ENCODE peak calls at places on chromosomes 6 and 20, in nine cellular contexts. R is GM06990; Y is activated CD4-positive, alpha-beta T cell treated with anti-CD3 and anti-CD28 coated beads, Interleukin-2, amount 50 U/mL, for 24 hours; U is HEK293T; E is SK-MEL-5; M is mammary epithelial cell; G is kidney tubule cell; A is activated naive CD4-positive, alpha-beta T cell treated with anti-CD3 and anti-CD28 coated beads, Interleukin-2, amount 50 U/mL, for 16 hours; F is anterior cingulate cortex. X is an unnamed sample.

GRCh38 chr6:83183082-83183828 is 9.8 kb downstream of the PGM3 start:
- DNase-seq in F (no peak), E (peak), M (peak), Y (no peak), G (peak), A (no peak), R (no peak), U (no peak), X (peak)

GRCh38 chr20:35271073-35271882 is 6.6 kb downstream of the MMP24OS start:
- DNase-seq in E (no peak), F (no peak), U (no peak), M (no peak), A (no peak), R (no peak), G (peak), Y (no peak), X (no peak)

GRCh38 chr20:25058051-25058796 is at the start of gene ACSS1:
- DNase-seq in F (peak), Y (peak), R (peak), M (peak), G (peak), E (peak), A (peak), U (peak), X (no peak)

GRCh38 chr20:57964011-57964862 is 254.4 kb upstream of the PMEPA1 start:
- DNase-seq in Y (no peak), U (no peak), F (peak), E (no peak), A (no peak), R (no peak), M (peak), G (no peak), X (no peak)

GRCh38 chr6:140346461-140346860 is 972.0 kb upstream of the CITED2 start:
- DNase-seq in G (peak), M (no peak), E (no peak), F (no peak), R (no peak), U (no peak), A (no peak), Y (no peak), X (no peak)

GRCh38 chr6:134363323-134364039 is 45.6 kb upstream of the SGK1 start:
- DNase-seq in M (peak), A (no peak), Y (no peak), E (peak), U (no peak), F (no peak), R (no peak), G (peak), X (peak)

GRCh38 chr6:120405947-120406346 is 928.3 kb downstream of the TBC1D32 start:
- DNase-seq in E (peak), Y (no peak), U (peak), R (no peak), G (no peak), M (no peak), A (no peak), F (no peak), X (peak)

GRCh38 chr6:53066874-53067273 is 1.7 kb downstream of the FBXO9 start:
- DNase-seq in U (no peak), G (no peak), F (no peak), M (no peak), Y (no peak), E (no peak), A (no peak), R (no peak), X (no peak)

GRCh38 chr6:69827491-69827890 is 30.7 kb upstream of the LMBRD1 start:
- DNase-seq in U (no peak), F (no peak), R (no peak), Y (no peak), M (peak), G (peak), E (no peak), A (no peak), X (peak)

GRCh38 chr6:9516207-9516606 is 898.7 kb downstream of the TFAP2A start:
- DNase-seq in U (peak), M (peak), E (peak), G (peak), Y (no peak), F (no peak), A (no peak), R (no peak), X (peak)

GRCh38 chr20:1005452-1006027 is 3.4 kb upstream of the RSPO4 start:
- DNase-seq in F (no peak), G (peak), Y (peak), E (peak), R (no peak), M (peak), A (no peak), U (peak), X (peak)

GRCh38 chr20:5913166-5913565 is 37.2 kb downstream of the TRMT6 start:
- DNase-seq in G (no peak), M (no peak), Y (no peak), E (no peak), F (no peak), A (no peak), R (no peak), U (no peak), X (no peak)

GRCh38 chr6:167750956-167751358 is 75.8 kb upstream of the AFDN start:
- DNase-seq in E (no peak), R (no peak), F (peak), U (no peak), M (peak), G (peak), A (no peak), Y (no peak), X (peak)

GRCh38 chr6:13005994-13006393 is 289.4 kb downstream of the PHACTR1 start:
- DNase-seq in M (no peak), U (no peak), F (no peak), Y (no peak), E (no peak), G (no peak), R (no peak), A (no peak), X (no peak)

GRCh38 chr6:159090530-159091306 is 45.9 kb upstream of the TAGAP start:
- DNase-seq in E (no peak), Y (no peak), A (no peak), U (no peak), R (no peak), F (no peak), G (no peak), M (no peak), X (no peak)

GRCh38 chr6:33993653-33994052 is 152.2 kb downstream of the GRM4 start:
- DNase-seq in M (no peak), G (no peak), F (no peak), Y (no peak), U (no peak), A (no peak), R (no peak), E (no peak), X (no peak)